ENCODE peak calls at places on chromosomes 16 and 17, in ten cellular contexts. Q, K, I, U, V, E, R, J, N and L are unnamed samples.
A peak's percentile ranks its signal among the peaks of the same experiment; 100 is the strongest.

GRCh38 chr16:68383858-68384257 is 64.5 kb downstream of the SMPD3 start:
- DNase-seq in Q (no peak), K (no peak), I (no peak), U (no peak), V (no peak), E (no peak), R (no peak), J (no peak), N (no peak), L (no peak)

GRCh38 chr16:86118467-86119307 is 219.7 kb downstream of the IRF8 start:
- DNase-seq in Q (no peak), K (peak; percentile 32), I (no peak), U (no peak), V (no peak), E (no peak), R (no peak), J (no peak), N (no peak), L (no peak)

GRCh38 chr16:35497399-35497798 is 2038.0 kb downstream of the TP53TG3F start:
- DNase-seq in Q (no peak), K (no peak), I (no peak), U (no peak), V (no peak), E (no peak), R (no peak), J (no peak), N (no peak), L (no peak)

GRCh38 chr17:4342535-4342934 is 23.9 kb downstream of the UBE2G1 start:
- DNase-seq in Q (no peak), K (no peak), I (no peak), U (no peak), V (no peak), E (no peak), R (peak; percentile 40), J (no peak), N (no peak), L (no peak)

GRCh38 chr17:417691-418420 is 65.2 kb upstream of the RPH3AL start:
- DNase-seq in Q (no peak), K (no peak), I (no peak), U (no peak), V (no peak), E (no peak), R (no peak), J (no peak), N (no peak), L (no peak)

GRCh38 chr16:83206426-83206825 is 579.7 kb downstream of the CDH13 start:
- DNase-seq in Q (no peak), K (no peak), I (no peak), U (no peak), V (no peak), E (no peak), R (peak; percentile 52), J (no peak), N (no peak), L (no peak)

GRCh38 chr16:22296225-22297113 is 740 bp upstream of the POLR3E start:
- DNase-seq in Q (peak; percentile 49), K (peak; percentile 16), I (no peak), U (no peak), V (no peak), E (no peak), R (peak; percentile 24), J (no peak), N (no peak), L (no peak)

GRCh38 chr16:26701243-26701886 is 365.4 kb upstream of the C16orf82 start:
- DNase-seq in Q (no peak), K (no peak), I (no peak), U (no peak), V (no peak), E (no peak), R (no peak), J (no peak), N (no peak), L (no peak)

GRCh38 chr16:50045412-50045811 is 20.4 kb upstream of the HEATR3 start:
- DNase-seq in Q (no peak), K (no peak), I (no peak), U (no peak), V (no peak), E (no peak), R (no peak), J (no peak), N (no peak), L (no peak)

GRCh38 chr17:57475786-57476185 is 219.5 kb downstream of the MSI2 start:
- DNase-seq in Q (no peak), K (no peak), I (no peak), U (no peak), V (no peak), E (no peak), R (no peak), J (peak; percentile 37), N (no peak), L (no peak)

GRCh38 chr16:84933774-84934571 is 77.4 kb downstream of the ZDHHC7 start:
- DNase-seq in Q (peak; percentile 82), K (peak; percentile 59), I (no peak), U (no peak), V (peak; percentile 89), E (no peak), R (no peak), J (peak; percentile 76), N (no peak), L (peak; percentile 75)

GRCh38 chr17:42791948-42792347 is 6.6 kb downstream of the COA3 start:
- DNase-seq in Q (no peak), K (no peak), I (no peak), U (no peak), V (no peak), E (no peak), R (no peak), J (no peak), N (no peak), L (no peak)

GRCh38 chr16:82741073-82741615 is 114.4 kb downstream of the CDH13 start:
- DNase-seq in Q (no peak), K (no peak), I (no peak), U (no peak), V (no peak), E (no peak), R (peak; percentile 52), J (no peak), N (no peak), L (no peak)

GRCh38 chr16:49494386-49495150 is 121.0 kb downstream of the C16orf78 start:
- DNase-seq in Q (no peak), K (no peak), I (no peak), U (no peak), V (no peak), E (no peak), R (no peak), J (no peak), N (no peak), L (no peak)

GRCh38 chr17:45719335-45720071 is 64.6 kb upstream of the CRHR1 start:
- DNase-seq in Q (no peak), K (peak; percentile 38), I (peak; percentile 50), U (no peak), V (no peak), E (peak; percentile 44), R (peak; percentile 74), J (peak; percentile 16), N (no peak), L (peak; percentile 53)

GRCh38 chr17:77205396-77206124 is 64.8 kb downstream of the SEC14L1 start:
- DNase-seq in Q (no peak), K (no peak), I (no peak), U (no peak), V (no peak), E (no peak), R (no peak), J (no peak), N (no peak), L (no peak)

GRCh38 chr17:57408064-57408811 is 151.9 kb downstream of the MSI2 start:
- DNase-seq in Q (peak; percentile 54), K (no peak), I (no peak), U (no peak), V (no peak), E (no peak), R (peak; percentile 20), J (peak; percentile 39), N (no peak), L (peak; percentile 49)

GRCh38 chr16:75235721-75236193 is 15.7 kb downstream of the BCAR1 start:
- DNase-seq in Q (no peak), K (no peak), I (no peak), U (no peak), V (peak; percentile 22), E (no peak), R (no peak), J (no peak), N (no peak), L (no peak)

GRCh38 chr17:49637050-49637449 is 40.8 kb downstream of the SPOP start:
- DNase-seq in Q (no peak), K (peak; percentile 49), I (no peak), U (no peak), V (no peak), E (no peak), R (no peak), J (no peak), N (no peak), L (no peak)

GRCh38 chr16:9151597-9151996 is 60.2 kb downstream of the HAPSTR1 start:
- DNase-seq in Q (no peak), K (no peak), I (no peak), U (no peak), V (no peak), E (no peak), R (no peak), J (no peak), N (no peak), L (no peak)

GRCh38 chr16:21233521-21234150 is at the start of gene ANKS4B:
- DNase-seq in Q (peak; percentile 9), K (no peak), I (no peak), U (no peak), V (no peak), E (no peak), R (no peak), J (no peak), N (no peak), L (no peak)

GRCh38 chr17:76004750-76005262 is 4.2 kb downstream of the CDK3 start:
- DNase-seq in Q (no peak), K (peak; percentile 58), I (no peak), U (no peak), V (no peak), E (no peak), R (no peak), J (no peak), N (no peak), L (no peak)

GRCh38 chr17:82216301-82217119 is 3.9 kb upstream of the CCDC57 start:
- DNase-seq in Q (peak; percentile 70), K (peak; percentile 87), I (peak; percentile 40), U (no peak), V (peak; percentile 74), E (peak; percentile 37), R (peak; percentile 82), J (peak; percentile 53), N (no peak), L (peak; percentile 81)

GRCh38 chr17:39461911-39462641 is 790 bp downstream of the CDK12 start:
- DNase-seq in Q (peak; percentile 77), K (peak; percentile 15), I (no peak), U (peak; percentile 68), V (peak; percentile 69), E (peak; percentile 67), R (no peak), J (peak; percentile 46), N (no peak), L (peak; percentile 61)

GRCh38 chr16:84735846-84736586 is 36.2 kb downstream of the USP10 start:
- DNase-seq in Q (no peak), K (no peak), I (no peak), U (peak; percentile 36), V (no peak), E (no peak), R (no peak), J (no peak), N (no peak), L (no peak)

GRCh38 chr16:29810699-29811169 is 1.3 kb upstream of the PRRT2 start:
- DNase-seq in Q (no peak), K (no peak), I (no peak), U (no peak), V (no peak), E (no peak), R (no peak), J (no peak), N (no peak), L (no peak)

GRCh38 chr16:74297296-74297665 is 667 bp downstream of the PSMD7 start:
- DNase-seq in Q (peak; percentile 45), K (peak; percentile 28), I (no peak), U (peak; percentile 17), V (peak; percentile 35), E (no peak), R (peak; percentile 31), J (no peak), N (no peak), L (no peak)

GRCh38 chr16:80027007-80027965 is 426.7 kb upstream of the MAF start:
- DNase-seq in Q (peak; percentile 81), K (no peak), I (peak; percentile 74), U (peak; percentile 31), V (peak; percentile 69), E (peak; percentile 74), R (peak; percentile 99), J (no peak), N (peak; percentile 2), L (peak; percentile 45)